ENCODE peak calls at places on chromosomes 16 and 17, in eight cellular contexts. A, R, U, P, W, N, G and L are unnamed samples.

GRCh38 chr17:5826384-5826783 is 242.1 kb upstream of the NLRP1 start:
- DNase-seq in R (peak), N (no peak), A (peak), W (no peak), G (no peak), P (no peak), U (no peak), L (no peak)

GRCh38 chr17:81094224-81094743 is 59.3 kb downstream of the BAIAP2 start:
- DNase-seq in N (no peak), R (no peak), A (no peak), P (no peak), W (no peak), U (no peak), G (no peak), L (no peak)

GRCh38 chr17:56099649-56100048 is 53.6 kb upstream of the ANKFN1 start:
- DNase-seq in R (peak), W (peak), U (no peak), N (no peak), A (no peak), G (no peak), P (no peak), L (no peak)

GRCh38 chr17:16377804-16378400 is 3.0 kb upstream of the UBB start:
- DNase-seq in A (no peak), N (no peak), R (peak), G (no peak), U (no peak), P (no peak), W (peak), L (no peak)

GRCh38 chr16:27526169-27526568 is 23.5 kb downstream of the GTF3C1 start:
- DNase-seq in N (no peak), R (no peak), G (no peak), U (no peak), W (no peak), A (no peak), P (peak), L (no peak)

GRCh38 chr16:9845661-9846361 is 336.4 kb downstream of the GRIN2A start:
- DNase-seq in G (no peak), R (peak), P (no peak), A (no peak), U (no peak), W (peak), N (no peak), L (no peak)

GRCh38 chr17:16439303-16439791 is 24.0 kb downstream of the TRPV2 start:
- DNase-seq in G (no peak), N (peak), W (peak), R (no peak), U (no peak), A (no peak), P (no peak), L (no peak)

GRCh38 chr16:9297437-9298113 is 206.1 kb downstream of the HAPSTR1 start:
- DNase-seq in P (no peak), N (peak), A (peak), G (no peak), R (no peak), W (peak), U (no peak), L (peak)

GRCh38 chr16:11307639-11308492 is 26.7 kb upstream of the PRM1 start:
- DNase-seq in P (no peak), N (peak), G (no peak), R (no peak), W (no peak), A (no peak), U (no peak), L (no peak)

GRCh38 chr17:1091885-1092284 is 87.9 kb downstream of the ABR start:
- DNase-seq in W (no peak), P (no peak), U (no peak), G (no peak), N (no peak), R (no peak), A (no peak), L (no peak)

GRCh38 chr16:56849690-56850680 is 15.0 kb upstream of the SLC12A3 start:
- DNase-seq in U (no peak), W (no peak), G (no peak), A (no peak), P (peak), N (no peak), R (no peak), L (no peak)

GRCh38 chr16:15765880-15766279 is 90.9 kb downstream of the MYH11 start:
- DNase-seq in P (no peak), W (peak), A (peak), R (peak), G (no peak), N (peak), U (no peak), L (peak)

GRCh38 chr17:69972251-69972650 is 102.8 kb upstream of the KCNJ16 start:
- DNase-seq in U (no peak), R (peak), A (no peak), W (peak), P (no peak), G (no peak), N (no peak), L (no peak)

GRCh38 chr16:75286996-75287395 is 35.6 kb upstream of the BCAR1 start:
- DNase-seq in R (no peak), P (no peak), A (no peak), W (no peak), G (no peak), N (no peak), U (no peak), L (no peak)

GRCh38 chr16:71917900-71918299 is 22.6 kb downstream of the IST1 start:
- DNase-seq in A (no peak), P (no peak), W (peak), N (no peak), G (no peak), R (peak), U (no peak), L (no peak)

GRCh38 chr17:72191356-72191755 is 70.5 kb downstream of the SOX9 start:
- DNase-seq in U (no peak), G (no peak), P (no peak), W (no peak), N (no peak), A (no peak), R (no peak), L (no peak)

GRCh38 chr17:21394265-21394664 is 18.1 kb downstream of the KCNJ12 start:
- DNase-seq in U (no peak), W (peak), G (no peak), P (no peak), A (no peak), R (no peak), N (no peak), L (no peak)

GRCh38 chr16:2838928-2839327 is 8.8 kb downstream of the ZG16B start:
- DNase-seq in G (no peak), A (peak), N (peak), W (peak), U (no peak), R (peak), P (peak), L (no peak)

GRCh38 chr16:82302007-82302733 is 132.1 kb upstream of the MPHOSPH6 start:
- DNase-seq in G (no peak), R (no peak), A (no peak), P (no peak), N (no peak), U (no peak), W (no peak), L (no peak)

GRCh38 chr16:19883296-19883951 is 1.2 kb downstream of the GPRC5B start:
- DNase-seq in P (no peak), A (peak), W (peak), N (peak), G (peak), R (no peak), U (no peak), L (no peak)

GRCh38 chr16:11743308-11744074 is 834 bp upstream of the TXNDC11 start:
- DNase-seq in R (peak), N (peak), G (peak), A (no peak), U (peak), P (peak), W (peak), L (no peak)

GRCh38 chr17:38418069-38418692 is 10.1 kb upstream of the ARHGAP23 start:
- DNase-seq in P (no peak), U (no peak), W (no peak), R (no peak), N (no peak), A (no peak), G (no peak), L (no peak)

GRCh38 chr16:15404792-15405191 is 9.2 kb downstream of the MPV17L start:
- DNase-seq in G (peak), R (no peak), A (no peak), W (peak), U (no peak), N (no peak), P (no peak), L (no peak)

GRCh38 chr17:8186446-8186786 is 3.6 kb downstream of the BORCS6 start:
- DNase-seq in G (no peak), R (no peak), W (no peak), A (no peak), P (no peak), N (no peak), U (no peak), L (no peak)

GRCh38 chr16:50818380-50818779 is 76.5 kb downstream of the CYLD start:
- DNase-seq in W (no peak), G (no peak), P (no peak), R (no peak), A (no peak), U (no peak), N (no peak), L (no peak)

GRCh38 chr17:28256881-28257280 is 62.1 kb upstream of the TMEM97 start:
- DNase-seq in G (no peak), N (no peak), U (no peak), R (no peak), P (no peak), W (no peak), A (no peak), L (no peak)

GRCh38 chr17:62827722-62828498 is 19.8 kb upstream of the MARCHF10 start:
- DNase-seq in U (no peak), R (no peak), P (no peak), A (no peak), N (peak), G (no peak), W (peak), L (peak)
- H3K4me3 ChIP-seq in U (no peak), R (no peak), P (no peak), A (no peak), N (peak), G (no peak), W (no peak), L (no peak)

DNA sequence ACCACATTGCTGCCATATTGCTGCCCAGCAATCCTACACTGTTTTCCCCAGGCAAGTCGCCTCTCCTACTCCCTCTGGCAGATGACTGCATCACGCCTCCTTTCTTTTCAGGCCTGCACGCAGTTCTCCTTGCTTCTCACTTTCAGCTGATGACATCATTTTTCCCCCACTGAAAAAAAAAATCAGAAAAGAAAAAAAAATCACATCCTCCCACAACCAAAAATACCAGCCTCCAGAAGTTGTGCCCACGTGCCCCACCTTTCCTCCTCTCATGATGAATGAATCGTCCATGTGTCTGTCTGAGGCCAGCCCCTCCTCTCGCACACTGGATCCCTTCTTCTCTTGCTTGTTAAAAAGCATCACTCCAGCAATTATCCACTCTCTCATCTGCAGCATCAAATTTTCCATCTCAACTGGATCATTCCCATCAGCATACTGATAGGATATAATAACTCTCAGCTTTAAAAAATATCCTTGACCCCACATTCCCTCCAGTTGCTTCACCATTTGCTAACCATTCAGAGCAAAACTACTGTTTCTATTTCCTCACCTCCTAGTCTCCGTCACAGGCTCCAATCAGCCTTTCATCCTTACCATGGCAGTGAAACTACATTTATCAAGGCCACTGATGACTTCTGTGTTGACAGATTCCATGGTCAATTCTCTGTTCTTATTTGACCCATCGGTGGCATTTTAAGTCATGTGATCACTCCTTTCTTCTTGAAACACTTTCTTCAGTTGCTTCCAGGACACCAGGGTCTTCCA is 30.1 kb upstream of the DYNLL2 start:
- DNase-seq in U (no peak), W (peak), A (peak), N (no peak), R (no peak), P (no peak), G (no peak), L (no peak)
- H3K4me3 ChIP-seq in U (no peak), W (no peak), A (no peak), N (no peak), R (no peak), P (no peak), G (no peak), L (no peak)

DNA sequence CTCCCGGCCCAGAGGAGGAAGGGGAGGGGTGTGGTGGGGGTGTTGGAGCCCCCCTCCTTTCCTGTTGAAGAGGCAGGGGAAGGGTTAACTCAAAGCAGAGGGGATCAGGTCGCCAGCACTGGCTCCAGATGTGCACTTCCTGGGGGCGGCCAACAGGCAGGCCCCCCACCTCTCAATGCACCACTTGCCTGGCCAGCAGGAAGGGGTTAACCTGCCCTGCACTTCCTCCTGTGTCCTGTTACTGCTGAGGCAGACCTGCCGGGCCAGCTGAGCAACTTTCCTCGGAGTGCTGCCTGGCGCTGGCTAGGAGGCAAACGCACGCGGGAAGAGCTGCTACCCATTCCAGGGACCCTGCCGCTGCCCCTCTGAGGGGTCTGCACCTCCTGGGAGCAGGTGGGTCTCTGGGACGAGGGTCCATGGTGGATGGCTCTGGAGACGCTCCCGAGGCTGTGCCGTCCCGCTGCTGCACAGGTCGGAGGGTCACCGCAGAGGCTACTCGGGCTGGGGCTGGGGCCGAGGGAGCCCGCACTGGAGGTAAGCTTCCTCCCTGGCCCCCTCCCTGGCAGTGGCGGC is at the start of gene EPN3:
- DNase-seq in G (no peak), A (peak), P (no peak), U (no peak), W (peak), R (no peak), N (no peak), L (peak)
- H3K4me3 ChIP-seq in G (peak), A (peak), P (no peak), U (peak), W (no peak), R (no peak), N (no peak), L (peak)

DNA sequence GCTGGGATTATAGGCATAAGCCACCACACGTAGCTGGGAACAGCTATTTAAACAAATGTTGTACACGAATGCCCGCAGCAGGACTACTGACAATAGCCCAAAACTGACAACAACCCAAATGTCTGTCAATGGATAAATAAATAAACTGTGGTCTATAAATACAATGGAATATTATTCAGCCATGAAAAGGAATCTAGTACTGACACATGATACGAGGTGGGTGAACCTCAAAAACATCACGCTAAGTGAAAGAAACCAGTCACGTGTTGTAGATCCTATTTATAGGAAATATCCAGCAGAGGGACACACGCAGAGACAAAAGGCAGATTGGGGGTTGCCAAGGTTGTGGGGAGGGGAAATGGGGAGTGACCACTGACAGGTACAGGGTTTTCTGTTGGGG is 390.0 kb upstream of the TNRC6C start:
- DNase-seq in N (no peak), R (no peak), A (no peak), P (no peak), G (no peak), U (no peak), W (no peak), L (no peak)
- H3K4me3 ChIP-seq in N (no peak), R (no peak), A (no peak), P (no peak), G (no peak), U (no peak), W (no peak), L (no peak)

GRCh38 chr17:42928714-42929496 is 28.3 kb downstream of the G6PC1 start:
- DNase-seq in W (peak), P (no peak), G (peak), R (peak), U (peak), A (peak), N (peak), L (no peak)
- H3K4me3 ChIP-seq in W (peak), P (no peak), G (no peak), R (no peak), U (no peak), A (no peak), N (peak), L (no peak)

GRCh38 chr16:68645494-68646388 is 631 bp downstream of the CDH3 start:
- DNase-seq in N (no peak), G (peak), U (no peak), W (peak), R (no peak), A (peak), P (no peak), L (no peak)

GRCh38 chr16:68643847-68644246 is 1.3 kb upstream of the CDH3 start:
- DNase-seq in W (no peak), U (no peak), N (no peak), G (peak), R (no peak), P (no peak), A (peak), L (no peak)

GRCh38 chr16:68643227-68643626 is 1.9 kb upstream of the CDH3 start:
- DNase-seq in W (no peak), R (no peak), U (no peak), A (peak), G (no peak), P (peak), N (no peak), L (no peak)

GRCh38 chr16:68644715-68645493 is at the start of gene CDH3:
- DNase-seq in N (peak), A (peak), U (no peak), R (no peak), P (no peak), G (peak), W (peak), L (no peak)

GRCh38 chr16:68644303-68644702 is 807 bp upstream of the CDH3 start:
- DNase-seq in N (no peak), G (peak), P (no peak), U (no peak), W (no peak), R (no peak), A (peak), L (no peak)
- H3K4me3 ChIP-seq in N (no peak), G (peak), P (no peak), U (peak), W (peak), R (peak), A (no peak), L (no peak)

GRCh38 chr16:85679870-85680269 is 8.9 kb downstream of the GINS2 start:
- DNase-seq in U (no peak), P (peak), G (no peak), A (no peak), N (no peak), R (no peak), W (no peak), L (no peak)
- H3K4me3 ChIP-seq in U (no peak), P (no peak), G (no peak), A (no peak), N (no peak), R (no peak), W (no peak), L (no peak)